ENCODE peak calls at places on chromosomes 7 and 10, in four cellular contexts. Z is osteoblast, K is A549, G is breast epithelium. V is an unnamed sample.
A peak's percentile ranks its signal among the peaks of the same experiment; 100 is the strongest.

GRCh38 chr10:14093735-14094484 is 236.8 kb downstream of the FRMD4A start:
- DNase-seq in G (no peak), K (peak; percentile 5), Z (peak; percentile 84), V (no peak)

GRCh38 chr10:11305825-11306601 is 288.3 kb downstream of the CELF2 start:
- DNase-seq in Z (no peak), G (no peak), K (no peak), V (no peak)

GRCh38 chr7:93374345-93374940 is 142.3 kb downstream of the VPS50 start:
- DNase-seq in K (peak; percentile 45), Z (no peak), G (no peak), V (no peak)

GRCh38 chr10:31101123-31101522 is 69.5 kb upstream of the ZNF438 start:
- DNase-seq in K (peak; percentile 53), G (no peak), Z (peak; percentile 77), V (no peak)

GRCh38 chr10:95435548-95436279 is 125.5 kb downstream of the SORBS1 start:
- DNase-seq in G (no peak), Z (no peak), K (no peak), V (no peak)

GRCh38 chr10:78981257-78981969 is 87.4 kb upstream of the ZMIZ1 start:
- DNase-seq in K (no peak), G (no peak), Z (no peak), V (no peak)

GRCh38 chr7:17371656-17372524 is 73.4 kb downstream of the AHR start:
- DNase-seq in Z (peak; percentile 84), K (peak; percentile 92), G (no peak), V (no peak)

GRCh38 chr10:75042292-75042974 is 69.0 kb upstream of the SAMD8 start:
- DNase-seq in Z (peak; percentile 86), G (no peak), K (no peak), V (no peak)

GRCh38 chr7:141695803-141696289 is 6.1 kb downstream of the DENND11 start:
- DNase-seq in K (peak; percentile 71), Z (no peak), G (no peak), V (no peak)

GRCh38 chr7:115678049-115678982 is 352.2 kb downstream of the TFEC start:
- DNase-seq in K (peak; percentile 33), Z (no peak), G (no peak), V (no peak)

GRCh38 chr7:51121945-51122425 is 194.6 kb downstream of the COBL start:
- DNase-seq in Z (no peak), G (no peak), K (no peak), V (no peak)

GRCh38 chr7:149003560-149004305 is 24.6 kb downstream of the PDIA4 start:
- DNase-seq in Z (no peak), K (no peak), G (no peak), V (no peak)

GRCh38 chr10:6482737-6483362 is 97.2 kb downstream of the PRKCQ start:
- DNase-seq in G (no peak), Z (no peak), K (no peak), V (no peak)

GRCh38 chr10:110353244-110354119 is 48.8 kb upstream of the SMNDC1 start:
- DNase-seq in Z (peak; percentile 96), G (no peak), K (peak; percentile 80), V (no peak)

GRCh38 chr7:40714338-40715052 is 579.7 kb downstream of the SUGCT start:
- DNase-seq in K (no peak), Z (peak; percentile 77), G (no peak), V (no peak)

GRCh38 chr10:87547734-87548311 is 43.1 kb downstream of the MINPP1 start:
- DNase-seq in K (no peak), Z (peak; percentile 53), G (no peak), V (no peak)

GRCh38 chr7:98619450-98620321 is 2.6 kb downstream of the NPTX2 start:
- DNase-seq in K (peak; percentile 33), Z (peak; percentile 94), G (no peak), V (no peak)

GRCh38 chr7:134632937-134633540 is 13.6 kb upstream of the BPGM start:
- DNase-seq in G (no peak), K (peak; percentile 73), Z (no peak), V (no peak)

GRCh38 chr10:4174197-4174596 is 389.2 kb upstream of the KLF6 start:
- DNase-seq in Z (no peak), K (peak; percentile 43), G (no peak), V (no peak)

GRCh38 chr10:20874261-20874660 is 22.9 kb downstream of the NEBL start:
- DNase-seq in G (no peak), K (no peak), Z (no peak), V (no peak)

GRCh38 chr10:122301055-122301810 is 30.1 kb downstream of the BTBD16 start:
- DNase-seq in Z (peak; percentile 90), G (no peak), K (no peak), V (no peak)

GRCh38 chr10:35838080-35838479 is 196.0 kb upstream of the FZD8 start:
- DNase-seq in Z (no peak), K (no peak), G (no peak), V (no peak)

GRCh38 chr10:451856-452255 is 237.6 kb downstream of the DIP2C start:
- DNase-seq in Z (no peak), G (no peak), K (no peak), V (no peak)

GRCh38 chr10:71220689-71221540 is 8.5 kb downstream of the UNC5B start:
- DNase-seq in G (peak; percentile 27), Z (no peak), K (no peak), V (no peak)

GRCh38 chr7:128000048-128000447 is 31.2 kb downstream of the LRRC4 start:
- DNase-seq in Z (no peak), K (no peak), G (no peak), V (no peak)

GRCh38 chr10:115861455-115861854 is 411.6 kb downstream of the GFRA1 start:
- DNase-seq in G (no peak), Z (no peak), K (no peak), V (no peak)
- TF ChIP-seq CTCF in G (no peak), Z (no peak), K (no peak), V (no peak)

GRCh38 chr10:116848912-116849270 is 408 bp upstream of the ENO4 start:
- DNase-seq in Z (no peak), K (no peak), G (no peak), V (no peak)
- TF ChIP-seq CTCF in Z (no peak), K (no peak), G (no peak), V (no peak)

DNA sequence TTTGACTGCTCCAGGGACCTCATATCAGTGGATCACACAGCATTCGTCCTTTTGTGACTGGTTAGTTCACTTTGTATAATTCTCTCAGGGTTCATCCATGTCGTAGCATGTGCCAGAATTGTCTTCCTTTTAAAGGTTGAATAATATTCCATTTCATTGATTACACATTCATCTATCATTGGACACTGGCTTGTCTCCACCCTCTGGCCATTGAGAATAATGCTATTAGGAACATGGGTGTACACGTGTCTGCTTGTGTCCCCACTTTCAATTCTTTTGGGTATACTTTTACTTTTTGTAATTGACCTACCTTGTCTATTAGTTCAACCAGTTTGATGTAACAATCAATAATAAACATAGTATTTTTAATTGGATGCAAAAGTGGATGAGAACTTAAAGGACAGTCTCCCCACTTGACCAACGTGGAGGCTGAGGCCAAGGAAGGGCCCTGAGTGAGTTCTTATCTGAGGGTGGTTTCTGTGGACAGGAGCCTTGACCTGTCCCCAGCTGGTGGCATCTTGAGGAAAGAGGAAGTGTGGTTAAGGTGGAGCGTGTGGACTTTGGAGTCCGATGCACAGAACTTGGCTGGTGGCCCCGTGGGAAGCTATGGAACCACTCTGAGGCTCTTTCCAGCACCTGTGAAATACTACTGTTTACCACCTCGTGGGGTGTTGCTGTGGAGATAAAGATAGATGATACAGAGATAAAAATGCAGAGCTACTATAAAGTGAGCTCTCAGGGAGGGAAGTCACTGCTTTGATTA is 16.6 kb downstream of the WDFY4 start:
- DNase-seq in Z (no peak), G (no peak), K (no peak), V (no peak)
- TF ChIP-seq CTCF in Z (no peak), G (no peak), K (no peak), V (no peak)

GRCh38 chr7:47720907-47721244 is 139.0 kb upstream of the TNS3 start:
- DNase-seq in K (no peak), Z (no peak), G (no peak), V (no peak)

GRCh38 chr7:47719675-47720074 is 137.8 kb upstream of the TNS3 start:
- DNase-seq in K (no peak), G (no peak), Z (no peak), V (no peak)

GRCh38 chr7:47720141-47720906 is 138.4 kb upstream of the TNS3 start:
- DNase-seq in K (no peak), G (no peak), Z (no peak), V (no peak)

GRCh38 chr7:47722126-47722525 is 140.2 kb upstream of the TNS3 start:
- DNase-seq in Z (no peak), K (no peak), G (no peak), V (no peak)

DNA sequence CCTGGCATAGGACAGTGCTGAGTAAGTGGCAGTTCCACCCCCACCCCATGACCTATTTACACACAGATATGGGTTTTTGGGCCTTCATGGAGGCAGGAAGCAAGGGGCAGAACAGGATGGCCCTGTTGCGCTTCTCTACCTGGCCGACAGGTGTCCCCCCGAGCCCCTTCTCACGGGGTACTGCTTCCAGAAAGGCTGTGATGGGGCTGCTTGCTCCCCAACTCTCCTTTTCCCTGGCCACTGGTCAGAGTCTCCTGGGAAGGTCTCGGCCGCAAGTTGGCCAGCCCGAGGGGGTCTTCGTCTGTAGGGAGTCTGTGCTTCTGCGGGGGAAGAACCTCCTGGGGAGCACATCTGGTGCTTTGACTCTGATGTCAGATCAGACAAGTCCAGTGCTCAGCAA is 139.8 kb upstream of the TNS3 start:
- DNase-seq in K (no peak), G (no peak), Z (no peak), V (no peak)
- TF ChIP-seq CTCF in K (no peak), G (no peak), Z (no peak), V (no peak)

GRCh38 chr7:26397786-26398435 is 106.2 kb downstream of the SNX10 start:
- DNase-seq in K (peak; percentile 49), Z (peak; percentile 87), G (no peak), V (no peak)
- TF ChIP-seq CTCF in K (no peak), Z (no peak), G (no peak), V (no peak)

GRCh38 chr10:23314835-23315239 is 29.8 kb downstream of the C10orf67 start:
- DNase-seq in Z (peak; percentile 56), K (peak; percentile 74), G (no peak), V (no peak)

GRCh38 chr10:23322082-23322481 is 22.5 kb downstream of the C10orf67 start:
- DNase-seq in G (no peak), Z (no peak), K (no peak), V (no peak)

GRCh38 chr10:23316406-23316805 is 28.2 kb downstream of the C10orf67 start:
- DNase-seq in G (no peak), Z (no peak), K (no peak), V (no peak)

GRCh38 chr10:23315966-23316365 is 28.6 kb downstream of the C10orf67 start:
- DNase-seq in G (no peak), Z (no peak), K (no peak), V (no peak)

DNA sequence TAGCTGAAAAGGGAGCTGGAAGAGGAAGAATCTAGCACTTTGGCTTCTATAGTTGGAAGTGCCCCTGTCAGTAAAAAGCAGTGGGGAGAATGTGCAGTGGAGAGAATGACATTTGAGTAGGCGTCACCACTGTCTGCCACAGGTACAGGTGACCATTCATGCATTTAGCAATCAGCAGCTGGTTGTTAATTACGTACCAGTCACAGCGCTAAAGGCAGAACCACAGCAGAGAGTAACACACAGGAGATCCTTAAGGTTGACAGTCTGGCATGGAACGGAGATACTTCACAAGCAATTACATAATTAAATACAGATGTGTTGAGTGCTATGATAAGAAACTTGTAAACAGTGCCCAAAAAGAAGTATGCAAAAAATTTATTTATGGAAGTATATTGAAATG is 24.8 kb downstream of the C10orf67 start:
- DNase-seq in G (no peak), Z (no peak), K (no peak), V (no peak)
- TF ChIP-seq CTCF in G (no peak), Z (no peak), K (no peak), V (no peak)

GRCh38 chr7:2760098-2760889 is 72.3 kb downstream of the AMZ1 start:
- DNase-seq in K (peak; percentile 87), G (no peak), Z (peak; percentile 64), V (no peak)
- TF ChIP-seq CTCF in K (no peak), G (peak; percentile 19), Z (peak; percentile 44), V (no peak)

V was measured in natural killer cell.